ENCODE peak calls at places on chromosomes 11 and 22, in four cellular contexts. Q is cardiac muscle cell, X is spleen, I is A549. B is an unnamed sample. For H3K4me1, the result is how much of the 10 kb centered on the place peaks cover.

GRCh38 chr11:45289369-45289768 is 3.2 kb upstream of the SYT13 start:
- DNase-seq in I (peak), X (no peak), Q (peak), B (no peak)

GRCh38 chr22:20015971-20016733 is 471 bp downstream of the ARVCF start:
- DNase-seq in Q (no peak), I (no peak), X (peak), B (peak)

GRCh38 chr11:117936973-117937372 is 7.8 kb upstream of the TMPRSS13 start:
- DNase-seq in I (no peak), Q (no peak), X (no peak), B (no peak)

GRCh38 chr11:59755701-59756495 is 722 bp downstream of the STX3 start:
- DNase-seq in I (peak), X (peak), Q (peak), B (peak)

GRCh38 chr22:29636751-29637150 is 33.3 kb downstream of the NF2 start:
- DNase-seq in Q (no peak), X (no peak), I (no peak), B (no peak)

GRCh38 chr22:43230983-43231723 is 44.2 kb upstream of the TTLL12 start:
- DNase-seq in Q (peak), X (peak), I (peak), B (peak)

GRCh38 chr11:69240332-69241074 is 53.5 kb upstream of the MYEOV start:
- DNase-seq in Q (peak), I (no peak), X (no peak), B (no peak)

GRCh38 chr11:27008811-27009535 is 15.1 kb downstream of the FIBIN start:
- DNase-seq in Q (no peak), I (no peak), X (no peak), B (no peak)

GRCh38 chr22:41983516-41983915 is 14.3 kb downstream of the SEPTIN3 start:
- DNase-seq in X (no peak), Q (peak), I (no peak), B (no peak)

GRCh38 chr11:130216221-130216550 is 56.6 kb downstream of the ST14 start:
- DNase-seq in Q (no peak), X (no peak), I (no peak), B (no peak)

GRCh38 chr11:111344032-111344431 is 35.0 kb downstream of the POU2AF1 start:
- DNase-seq in Q (peak), I (no peak), X (no peak), B (no peak)

GRCh38 chr11:29783506-29783905 is 233.3 kb downstream of the KCNA4 start:
- DNase-seq in I (no peak), X (no peak), Q (no peak), B (no peak)

GRCh38 chr11:28086569-28086968 is 21.4 kb downstream of the KIF18A start:
- DNase-seq in Q (no peak), I (no peak), X (no peak), B (no peak)

GRCh38 chr11:96321066-96321465 is 21.9 kb downstream of the MAML2 start:
- DNase-seq in I (no peak), Q (no peak), X (no peak), B (no peak)

GRCh38 chr11:64150481-64151239 is 15.3 kb downstream of the MACROD1 start:
- DNase-seq in X (peak), I (no peak), Q (no peak), B (no peak)

GRCh38 chr11:43576834-43577521 is 103.6 kb upstream of the HSD17B12 start:
- DNase-seq in X (no peak), I (peak), Q (peak), B (peak)

GRCh38 chr22:31929126-31929928 is 15.0 kb upstream of the YWHAH start:
- DNase-seq in I (no peak), Q (no peak), X (peak), B (peak)

GRCh38 chr22:26785942-26786341 is 128.6 kb downstream of the MIAT start:
- DNase-seq in I (no peak), X (no peak), Q (no peak), B (no peak)

GRCh38 chr11:123518496-123519054 is 88.5 kb downstream of the GRAMD1B start:
- DNase-seq in Q (no peak), I (no peak), X (no peak), B (no peak)

GRCh38 chr11:44860967-44861828 is 89.5 kb downstream of the TP53I11 start:
- DNase-seq in I (no peak), Q (no peak), X (peak), B (no peak)

GRCh38 chr11:116613201-116613910 is 159.4 kb downstream of the BUD13 start:
- DNase-seq in I (no peak), X (no peak), Q (no peak), B (no peak)

GRCh38 chr22:19151329-19152191 is 1.5 kb upstream of the GSC2 start:
- DNase-seq in X (no peak), Q (no peak), I (no peak), B (no peak)

GRCh38 chr22:20867179-20868099 is 8.6 kb downstream of the SNAP29 start:
- DNase-seq in I (no peak), Q (peak), X (no peak), B (no peak)

GRCh38 chr11:73213196-73214143 is 4.6 kb upstream of the P2RY2 start:
- DNase-seq in X (peak), I (no peak), Q (no peak), B (peak)

GRCh38 chr11:65382804-65383368 is 440 bp upstream of the SLC25A45 start:
- DNase-seq in Q (no peak), I (peak), X (peak), B (no peak)

GRCh38 chr11:106281455-106282173 is 204.2 kb downstream of the AASDHPPT start:
- DNase-seq in Q (peak), X (no peak), I (peak), B (no peak)

GRCh38 chr11:118398797-118399564 is 2.4 kb upstream of the ATP5MG start:
- DNase-seq in Q (peak), X (no peak), I (no peak), B (no peak)

GRCh38 chr11:125070699-125071254 is 7.7 kb downstream of the SLC37A2 start:
- DNase-seq in Q (peak), I (no peak), X (peak), B (no peak)

GRCh38 chr22:28949788-28950187 is 66.4 kb downstream of the ZNRF3 start:
- DNase-seq in X (no peak), Q (peak), I (no peak), B (no peak)

DNA sequence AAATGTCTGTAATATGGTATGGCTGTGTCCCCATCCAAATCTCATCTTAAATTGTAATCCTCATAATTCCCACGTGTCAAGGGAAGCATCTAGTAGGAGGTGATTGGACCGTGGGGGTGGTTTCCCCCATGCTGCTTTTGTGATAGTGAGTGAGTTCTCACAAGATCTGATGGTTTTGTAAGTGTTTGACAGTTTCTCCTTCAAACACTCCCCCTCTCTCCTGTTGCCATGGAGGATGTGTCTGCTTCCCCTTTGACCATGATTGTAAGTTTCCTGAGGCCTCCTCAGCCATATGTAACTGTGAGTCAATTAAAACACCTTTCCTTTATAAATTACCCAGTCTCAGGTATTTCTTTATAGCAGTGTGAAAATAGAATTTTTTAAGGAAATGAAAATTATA is 31.1 kb upstream of the CD44 start:
- DNase-seq in X (no peak), Q (no peak), I (no peak), B (no peak)
- H3K4me1 ChIP-seq in X (under half), Q (under half), I (under half), B (under half)

GRCh38 chr11:61888043-61888442 is 3.3 kb downstream of the FADS3 start:
- DNase-seq in X (no peak), Q (peak), I (no peak), B (peak)

GRCh38 chr11:61891331-61892084 is at the start of gene FADS3:
- DNase-seq in I (peak), Q (peak), X (peak), B (peak)

GRCh38 chr11:61888590-61888989 is 2.8 kb downstream of the FADS3 start:
- DNase-seq in Q (no peak), I (no peak), X (no peak), B (no peak)

GRCh38 chr11:61890536-61891330 is 612 bp downstream of the FADS3 start:
- DNase-seq in Q (peak), X (peak), I (peak), B (peak)

DNA sequence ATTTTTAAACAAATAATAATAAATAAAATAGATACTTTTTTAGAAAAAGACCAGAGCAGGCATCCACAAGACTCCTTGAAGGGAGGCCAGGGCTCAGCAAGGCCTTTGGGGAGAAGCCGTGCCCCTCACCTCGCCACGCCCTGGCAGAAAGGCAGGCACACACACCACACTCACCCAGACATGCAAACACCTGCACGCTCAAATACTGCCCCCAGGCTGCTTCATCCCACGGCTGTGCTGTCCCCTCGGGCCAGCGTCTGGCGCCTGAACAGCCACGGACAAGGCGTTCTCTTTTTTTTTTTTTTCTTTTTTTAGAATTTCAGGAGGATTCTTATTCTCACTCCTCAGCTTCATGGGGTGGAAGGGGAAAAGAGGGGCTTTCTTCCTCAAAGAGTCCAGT is 1.5 kb downstream of the FADS3 start:
- DNase-seq in Q (no peak), I (no peak), X (no peak), B (no peak)
- H3K4me3 ChIP-seq in Q (no peak), I (no peak), X (no peak), B (peak)

GRCh38 chr11:57303280-57303989 is 21.3 kb downstream of the TNKS1BP1 start:
- DNase-seq in I (no peak), X (no peak), Q (no peak), B (no peak)
- H3K27ac ChIP-seq in I (no peak), X (peak), Q (peak), B (no peak)

GRCh38 chr22:37630839-37631435 is 8.5 kb upstream of the SH3BP1 start:
- DNase-seq in X (peak), Q (peak), I (no peak), B (no peak)
- H3K4me1 ChIP-seq in X (half or more), Q (under half), I (under half), B (under half)

DNA sequence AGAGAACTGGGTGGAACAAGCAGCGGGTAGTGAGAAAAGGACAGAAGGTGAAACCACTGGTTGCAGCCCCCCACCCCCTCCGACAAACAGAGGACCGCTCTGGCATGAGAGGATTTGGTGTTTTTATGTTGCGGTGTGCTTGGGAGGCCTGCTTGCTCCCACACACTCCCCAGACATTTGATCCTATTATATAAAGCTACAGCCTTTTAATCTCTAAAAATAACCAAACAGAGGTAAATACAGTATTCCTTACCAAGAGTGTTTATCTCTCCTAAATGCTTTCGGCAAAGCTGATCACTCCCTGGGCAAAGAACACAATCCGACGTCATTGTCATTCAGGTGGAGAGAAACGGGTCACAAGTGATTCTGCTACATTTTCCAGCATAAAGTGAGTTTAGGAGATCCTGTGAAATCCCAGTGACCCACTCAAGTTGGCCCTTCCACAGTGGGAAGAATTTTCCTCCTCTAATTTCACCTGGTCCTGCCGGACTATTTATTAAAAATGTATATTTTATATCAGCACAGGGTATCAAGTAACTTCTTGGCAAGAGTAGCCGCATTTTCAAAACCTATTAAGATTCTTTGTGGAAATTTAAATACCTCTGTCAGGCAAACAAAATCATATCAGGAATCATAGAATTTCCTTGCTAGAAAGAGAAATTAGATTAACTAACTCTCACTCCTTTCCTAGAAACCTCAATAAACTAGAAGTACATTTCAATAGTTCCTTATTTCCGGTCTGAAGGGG is 9.9 kb downstream of the MN1 start:
- DNase-seq in Q (no peak), X (no peak), I (no peak), B (peak)
- H3K4me3 ChIP-seq in Q (peak), X (no peak), I (no peak), B (peak)

GRCh38 chr11:119910650-119911049 is 181.7 kb upstream of the NECTIN1 start:
- DNase-seq in I (no peak), Q (no peak), X (no peak), B (no peak)
- H3K27ac ChIP-seq in I (no peak), Q (no peak), X (no peak), B (no peak)

GRCh38 chr22:22953796-22954195 is 66.2 kb downstream of the IGLL5 start:
- DNase-seq in Q (no peak), X (no peak), I (no peak), B (no peak)
- H3K4me1 ChIP-seq in Q (under half), X (under half), I (under half), B (under half)

GRCh38 chr22:39300198-39300830 is 19.1 kb downstream of the RPL3 start:
- DNase-seq in Q (no peak), I (no peak), X (no peak), B (no peak)

GRCh38 chr22:39301926-39302325 is 17.5 kb downstream of the RPL3 start:
- DNase-seq in Q (no peak), I (no peak), X (no peak), B (no peak)

GRCh38 chr22:39301108-39301507 is 18.3 kb downstream of the RPL3 start:
- DNase-seq in I (no peak), X (no peak), Q (no peak), B (no peak)

GRCh38 chr22:39298194-39298987 is 21.0 kb downstream of the RPL3 start:
- DNase-seq in Q (no peak), X (no peak), I (no peak), B (no peak)

DNA sequence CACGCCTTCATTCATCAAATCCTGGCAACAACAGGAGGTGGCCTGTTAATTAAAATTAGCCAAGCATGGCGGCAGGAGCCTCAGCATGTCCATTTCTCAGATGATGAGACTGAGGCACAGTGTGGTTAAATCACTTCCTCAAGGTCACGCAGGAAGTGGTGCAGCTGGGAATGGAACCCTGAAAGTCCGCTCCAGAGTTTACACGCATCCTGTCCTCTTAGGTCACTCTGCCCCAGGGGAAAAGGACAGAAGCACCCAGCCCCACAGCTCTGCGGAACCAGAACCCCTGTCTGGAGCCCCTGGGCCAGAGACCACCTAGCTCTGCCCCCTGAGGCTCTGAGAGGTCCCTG is 19.6 kb downstream of the RPL3 start:
- DNase-seq in Q (no peak), X (no peak), I (no peak), B (no peak)
- H3K4me3 ChIP-seq in Q (no peak), X (no peak), I (no peak), B (no peak)

GRCh38 chr22:21943571-21944448 is 8.8 kb downstream of the PPM1F start:
- DNase-seq in Q (no peak), X (peak), I (no peak), B (no peak)

GRCh38 chr22:21941921-21942320 is 10.7 kb downstream of the PPM1F start:
- DNase-seq in I (no peak), X (no peak), Q (no peak), B (no peak)

GRCh38 chr22:21942939-21943338 is 9.7 kb downstream of the PPM1F start:
- DNase-seq in Q (peak), X (peak), I (no peak), B (no peak)

GRCh38 chr22:21940521-21940920 is 12.1 kb downstream of the PPM1F start:
- DNase-seq in Q (no peak), X (no peak), I (no peak), B (peak)

DNA sequence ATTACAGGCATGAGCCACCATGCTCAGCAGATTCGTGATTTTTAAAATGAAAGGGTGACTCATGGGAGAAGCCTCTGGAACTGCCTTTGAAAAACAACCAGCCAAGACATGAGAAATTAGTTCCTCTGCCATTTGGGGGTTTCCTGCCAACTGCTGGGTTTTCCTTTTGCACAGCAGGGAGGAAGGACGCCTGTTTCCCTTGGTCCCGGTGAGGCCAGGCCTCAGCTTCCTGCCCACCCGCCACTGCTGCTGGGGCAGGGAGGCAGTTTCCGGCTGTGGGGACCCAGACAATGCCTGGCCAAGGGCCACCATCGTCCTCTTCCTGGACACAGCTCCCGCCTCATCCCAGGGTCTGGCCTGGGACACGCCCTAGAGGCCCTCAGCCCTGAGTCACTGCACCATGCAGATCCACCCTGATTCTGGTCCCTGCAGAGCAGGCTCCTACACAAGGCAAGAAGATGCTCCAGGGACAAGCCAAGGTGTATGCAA is 10.2 kb downstream of the PPM1F start:
- DNase-seq in Q (peak), X (peak), I (peak), B (peak)
- H3K27ac ChIP-seq in Q (no peak), X (peak), I (peak), B (peak)

B was measured in SJCRH30.